ENCODE peak calls at places on chromosomes 16 and 17, in eight cellular contexts. D, F, M, U, R, E, T and J are unnamed samples.

GRCh38 chr17:27895940-27896535 is 2.9 kb upstream of the LYRM9 start:
- DNase-seq in D (no peak), F (no peak), M (no peak), U (no peak), R (no peak), E (no peak), T (no peak), J (no peak)

GRCh38 chr17:75604034-75604695 is 16.6 kb downstream of the MYO15B start:
- DNase-seq in D (peak; percentile 22), F (no peak), M (no peak), U (peak; percentile 55), R (no peak), E (no peak), T (no peak), J (no peak)

GRCh38 chr16:85327731-85328664 is 215.7 kb upstream of the CIBAR2 start:
- DNase-seq in D (no peak), F (peak; percentile 64), M (peak; percentile 65), U (no peak), R (no peak), E (no peak), T (no peak), J (peak; percentile 76)

GRCh38 chr16:526181-527014 is 1.1 kb upstream of the CAPN15 start:
- DNase-seq in D (peak; percentile 78), F (peak; percentile 70), M (peak; percentile 63), U (peak; percentile 57), R (no peak), E (no peak), T (peak; percentile 41), J (no peak)

GRCh38 chr16:86059253-86060171 is 160.6 kb downstream of the IRF8 start:
- DNase-seq in D (peak; percentile 77), F (peak; percentile 50), M (no peak), U (no peak), R (peak; percentile 92), E (no peak), T (no peak), J (no peak)

GRCh38 chr16:30557397-30557949 is 701 bp downstream of the ZNF764 start:
- DNase-seq in D (no peak), F (no peak), M (peak; percentile 45), U (peak; percentile 31), R (no peak), E (no peak), T (no peak), J (no peak)

GRCh38 chr17:50212121-50212843 is 10.9 kb upstream of the COL1A1 start:
- DNase-seq in D (no peak), F (peak; percentile 75), M (no peak), U (no peak), R (peak; percentile 83), E (no peak), T (peak; percentile 81), J (no peak)

GRCh38 chr16:85363427-85363826 is 249.7 kb upstream of the GSE1 start:
- DNase-seq in D (no peak), F (no peak), M (no peak), U (no peak), R (no peak), E (no peak), T (no peak), J (no peak)

GRCh38 chr16:48895142-48895541 is 285.2 kb upstream of the N4BP1 start:
- DNase-seq in D (no peak), F (no peak), M (no peak), U (no peak), R (no peak), E (no peak), T (no peak), J (no peak)

GRCh38 chr17:44122825-44123355 is 551 bp downstream of the HDAC5 start:
- DNase-seq in D (no peak), F (no peak), M (peak; percentile 32), U (peak; percentile 20), R (no peak), E (no peak), T (no peak), J (no peak)

GRCh38 chr16:57270221-57271062 is 14.0 kb downstream of the PLLP start:
- DNase-seq in D (no peak), F (no peak), M (no peak), U (no peak), R (no peak), E (no peak), T (no peak), J (no peak)

GRCh38 chr17:49592263-49592662 is 16.6 kb downstream of the NXPH3 start:
- DNase-seq in D (no peak), F (no peak), M (peak; percentile 77), U (no peak), R (no peak), E (no peak), T (no peak), J (no peak)

GRCh38 chr17:82985973-82986372 is 93.4 kb upstream of the METRNL start:
- DNase-seq in D (no peak), F (peak; percentile 18), M (no peak), U (peak; percentile 35), R (peak; percentile 82), E (peak; percentile 46), T (no peak), J (peak; percentile 30)

GRCh38 chr17:16281351-16281750 is 64.3 kb downstream of the PIGL start:
- DNase-seq in D (no peak), F (peak; percentile 41), M (no peak), U (no peak), R (no peak), E (no peak), T (peak; percentile 78), J (no peak)

GRCh38 chr16:54936979-54937672 is 6.5 kb downstream of the IRX5 start:
- DNase-seq in D (peak; percentile 61), F (peak; percentile 47), M (peak; percentile 56), U (peak; percentile 73), R (no peak), E (no peak), T (peak; percentile 32), J (peak; percentile 33)

GRCh38 chr16:28935924-28936783 is 4.4 kb downstream of the CD19 start:
- DNase-seq in D (peak; percentile 84), F (peak; percentile 81), M (peak; percentile 53), U (peak; percentile 80), R (peak; percentile 97), E (peak; percentile 73), T (peak; percentile 42), J (peak; percentile 76)

GRCh38 chr17:5821057-5821456 is 236.7 kb upstream of the NLRP1 start:
- DNase-seq in D (no peak), F (no peak), M (no peak), U (no peak), R (no peak), E (no peak), T (no peak), J (no peak)

GRCh38 chr17:47719411-47720152 is 13.5 kb upstream of the TBX21 start:
- DNase-seq in D (no peak), F (no peak), M (no peak), U (peak; percentile 57), R (no peak), E (peak; percentile 28), T (peak; percentile 81), J (no peak)

GRCh38 chr17:75487351-75488070 is 27.8 kb downstream of the CASKIN2 start:
- DNase-seq in D (peak; percentile 61), F (peak; percentile 30), M (no peak), U (no peak), R (no peak), E (no peak), T (no peak), J (peak; percentile 75)

GRCh38 chr16:60107920-60108319 is 1373.8 kb upstream of the GOT2 start:
- DNase-seq in D (no peak), F (no peak), M (no peak), U (no peak), R (no peak), E (no peak), T (no peak), J (no peak)

GRCh38 chr17:77439382-77440013 is 298.7 kb downstream of the SEC14L1 start:
- DNase-seq in D (no peak), F (no peak), M (no peak), U (peak; percentile 26), R (no peak), E (no peak), T (no peak), J (no peak)

GRCh38 chr16:79066621-79067020 is 533.9 kb downstream of the MAF start:
- DNase-seq in D (no peak), F (no peak), M (peak; percentile 12), U (no peak), R (no peak), E (no peak), T (no peak), J (no peak)

GRCh38 chr16:19926449-19927390 is 42.1 kb upstream of the GPRC5B start:
- DNase-seq in D (no peak), F (peak; percentile 72), M (no peak), U (no peak), R (no peak), E (no peak), T (peak; percentile 12), J (no peak)

GRCh38 chr17:82489117-82489516 is 30.4 kb upstream of the FOXK2 start:
- DNase-seq in D (peak; percentile 90), F (peak; percentile 53), M (no peak), U (no peak), R (peak; percentile 91), E (no peak), T (peak; percentile 53), J (no peak)

GRCh38 chr17:77420804-77421634 is 280.2 kb downstream of the SEC14L1 start:
- DNase-seq in D (peak; percentile 66), F (peak; percentile 82), M (peak; percentile 99), U (no peak), R (peak; percentile 83), E (peak; percentile 65), T (peak; percentile 79), J (no peak)

GRCh38 chr17:6455321-6455705 is 11.1 kb downstream of the PIMREG start:
- DNase-seq in D (peak; percentile 23), F (peak; percentile 35), M (no peak), U (peak; percentile 93), R (no peak), E (no peak), T (no peak), J (no peak)

GRCh38 chr16:14240964-14241363 is 169.8 kb downstream of the MRTFB start:
- DNase-seq in D (no peak), F (no peak), M (no peak), U (no peak), R (no peak), E (no peak), T (no peak), J (no peak)

GRCh38 chr17:30263552-30264333 is 28.0 kb downstream of the BLMH start:
- DNase-seq in D (no peak), F (peak; percentile 91), M (no peak), U (no peak), R (no peak), E (no peak), T (no peak), J (no peak)

GRCh38 chr16:86549893-86550190 is 5.2 kb downstream of the MTHFSD start:
- DNase-seq in D (no peak), F (no peak), M (no peak), U (no peak), R (peak; percentile 34), E (no peak), T (no peak), J (no peak)

GRCh38 chr16:86044881-86045600 is 146.1 kb downstream of the IRF8 start:
- DNase-seq in D (no peak), F (no peak), M (no peak), U (peak; percentile 92), R (peak; percentile 50), E (no peak), T (no peak), J (no peak)

GRCh38 chr16:46558018-46558417 is 63.2 kb downstream of the SHCBP1 start:
- DNase-seq in D (no peak), F (no peak), M (no peak), U (no peak), R (no peak), E (no peak), T (no peak), J (no peak)

GRCh38 chr16:75218256-75219076 is at the start of gene CTRB1:
- DNase-seq in D (no peak), F (no peak), M (no peak), U (no peak), R (no peak), E (no peak), T (no peak), J (no peak)

GRCh38 chr17:44898768-44899073 is 524 bp downstream of the EFTUD2 start:
- DNase-seq in D (no peak), F (peak; percentile 40), M (no peak), U (peak; percentile 74), R (no peak), E (no peak), T (peak; percentile 14), J (peak; percentile 53)

GRCh38 chr16:55842369-55843104 is 9.6 kb upstream of the CES1 start:
- DNase-seq in D (no peak), F (peak; percentile 64), M (peak; percentile 71), U (peak; percentile 66), R (no peak), E (no peak), T (peak; percentile 24), J (no peak)